ENCODE peak calls at places on chromosomes 7 and 10, in seven cellular contexts. Q is Kasumi-1; R is stimulated activated CD4-positive, alpha-beta T cell treated with anti-CD3 and anti-CD28 coated beads, Interleukin-1b, Interleukin-23, amount 100 ng/mL, for 48 hours; W is stimulated activated CD8-positive, alpha-beta memory T cell treated with anti-CD3 and anti-CD28 coated beads, Interleukin-4, amount 100 ng/mL, for 1 hour; B is ELR; M is NCI-H2081; Y is gastrocnemius medialis. P is an unnamed sample.

GRCh38 chr7:28570970-28571288 is 158.6 kb downstream of the CREB5 start:
- DNase-seq in B (peak), R (no peak), W (no peak), Q (no peak), Y (no peak), M (no peak), P (no peak)

GRCh38 chr7:159094030-159094740 is 50.5 kb downstream of the VIPR2 start:
- DNase-seq in Y (no peak), R (no peak), B (no peak), W (no peak), Q (no peak), M (peak), P (peak)

GRCh38 chr10:36163827-36164226 is 521.7 kb upstream of the FZD8 start:
- DNase-seq in Y (no peak), R (no peak), B (no peak), M (no peak), W (no peak), Q (no peak), P (no peak)

GRCh38 chr7:102916426-102916825 is 3.6 kb downstream of the LRRC17 start:
- DNase-seq in R (no peak), B (peak), W (no peak), Q (no peak), M (no peak), Y (no peak), P (no peak)

GRCh38 chr10:72814134-72814790 is 79.3 kb upstream of the OIT3 start:
- DNase-seq in Y (no peak), Q (no peak), B (no peak), M (no peak), R (no peak), W (no peak), P (no peak)

GRCh38 chr10:69969961-69970360 is 82.7 kb upstream of the MACROH2A2 start:
- DNase-seq in B (no peak), R (no peak), Q (no peak), M (no peak), Y (no peak), W (no peak), P (no peak)

GRCh38 chr7:134548877-134549276 is at the start of gene AKR1B15:
- DNase-seq in Q (no peak), R (peak), M (no peak), Y (peak), B (peak), W (no peak), P (no peak)

GRCh38 chr10:97355571-97355975 is 21.0 kb upstream of the FRAT2 start:
- DNase-seq in R (no peak), W (no peak), Q (peak), M (no peak), B (no peak), Y (no peak), P (no peak)

GRCh38 chr10:128326251-128326650 is 200.0 kb upstream of the MKI67 start:
- DNase-seq in M (no peak), Y (no peak), B (no peak), Q (no peak), W (no peak), R (no peak), P (no peak)

GRCh38 chr10:6320320-6321010 is 117.7 kb downstream of the PFKFB3 start:
- DNase-seq in Q (no peak), W (no peak), R (no peak), B (no peak), M (no peak), Y (no peak), P (no peak)

GRCh38 chr7:107501593-107501992 is 31.7 kb downstream of the GPR22 start:
- DNase-seq in B (peak), M (peak), R (peak), Y (no peak), W (no peak), Q (peak), P (peak)